ENCODE peak calls at places on chromosomes 13 and 19, in six cellular contexts. P is tibial artery, M is HEK293T, U is NCI-H2081 treated with DMSO at 0.1 percent for 48 hours, L is RPMI8226, C is hepatocyte. G is an unnamed sample.

GRCh38 chr19:38733493-38734175 is 10.6 kb downstream of the CAPN12 start:
- DNase-seq in P (no peak), M (no peak), C (peak), L (no peak), U (no peak), G (no peak)

GRCh38 chr19:46716672-46717033 is 261 bp downstream of the PRKD2 start:
- DNase-seq in M (no peak), L (no peak), U (no peak), C (no peak), P (no peak), G (no peak)

GRCh38 chr19:49680473-49681351 is 3.6 kb downstream of the PRMT1 start:
- DNase-seq in L (peak), U (peak), M (peak), P (peak), C (peak), G (peak)

GRCh38 chr13:99506632-99507031 is 5.4 kb downstream of the TM9SF2 start:
- DNase-seq in U (no peak), P (no peak), M (no peak), L (peak), C (no peak), G (no peak)

GRCh38 chr19:40231544-40232424 is 5.3 kb upstream of the CCNP start:
- DNase-seq in M (no peak), L (no peak), P (no peak), U (no peak), C (peak), G (no peak)

GRCh38 chr13:102903659-102904407 is 58.0 kb downstream of the ERCC5 start:
- DNase-seq in L (no peak), P (no peak), M (peak), U (no peak), C (no peak), G (no peak)

GRCh38 chr19:45767410-45767880 is 1.6 kb downstream of the SIX5 start:
- DNase-seq in U (no peak), C (peak), M (peak), L (no peak), P (peak), G (no peak)

GRCh38 chr13:73040968-73041580 is 17.7 kb upstream of the KLF5 start:
- DNase-seq in P (no peak), C (peak), L (no peak), M (no peak), U (no peak), G (no peak)

GRCh38 chr13:21328836-21329477 is 130.1 kb downstream of the ZDHHC20 start:
- DNase-seq in P (no peak), U (no peak), L (no peak), M (no peak), C (no peak), G (no peak)

GRCh38 chr13:52713894-52714293 is 25.7 kb downstream of the CNMD start:
- DNase-seq in L (no peak), M (no peak), U (no peak), P (peak), C (no peak), G (no peak)

GRCh38 chr13:76717092-76717491 is 169.1 kb downstream of the KCTD12 start:
- DNase-seq in L (no peak), P (no peak), M (no peak), C (no peak), U (no peak), G (no peak)

GRCh38 chr19:42269518-42270345 is 680 bp downstream of the CIC start:
- DNase-seq in P (no peak), M (no peak), U (no peak), C (no peak), L (no peak), G (no peak)

GRCh38 chr19:16301999-16302694 is 22.5 kb upstream of the KLF2 start:
- DNase-seq in M (no peak), C (peak), P (no peak), L (peak), U (no peak), G (no peak)

GRCh38 chr19:39203372-39204341 is at the start of gene SYCN:
- DNase-seq in P (no peak), M (no peak), L (no peak), C (no peak), U (no peak), G (no peak)

GRCh38 chr19:4057913-4058695 is 8.6 kb downstream of the ZBTB7A start:
- DNase-seq in L (no peak), C (peak), P (peak), U (no peak), M (no peak), G (no peak)

GRCh38 chr19:814108-815078 is 7.4 kb downstream of the PLPPR3 start:
- DNase-seq in L (no peak), M (no peak), C (no peak), U (no peak), P (no peak), G (no peak)

GRCh38 chr13:20873348-20873747 is 29.2 kb downstream of the XPO4 start:
- DNase-seq in C (no peak), L (no peak), U (no peak), M (peak), P (no peak), G (no peak)

GRCh38 chr19:46746281-46746965 is at the start of gene STRN4:
- DNase-seq in M (peak), U (no peak), L (peak), C (peak), P (no peak), G (no peak)

GRCh38 chr13:69296130-69296529 is 811.5 kb upstream of the ATXN8OS start:
- DNase-seq in P (no peak), M (no peak), U (no peak), L (no peak), C (no peak), G (no peak)

G was measured in Jurkat, Clone E6-1.